ENCODE peak calls at places on chromosome 21, in four cellular contexts. One of them, this sample, is unnamed.

GRCh38 chr21:42775891-42776290 is 103.4 kb downstream of the WDR4 start:
- DNase-seq in cardiac fibroblast: no peak
- DNase-seq in tibial artery: no peak
- DNase-seq in stimulated activated CD4-positive, alpha-beta T cell treated with anti-CD3 and anti-CD28 coated beads, Interleukin-2, amount 100 ng/mL, for 48 hours: no peak
- DNase-seq in this sample: no peak

GRCh38 chr21:44518684-44519083 is 21.3 kb downstream of the KRTAP10-1 start:
- DNase-seq in cardiac fibroblast: no peak
- DNase-seq in tibial artery: no peak
- DNase-seq in stimulated activated CD4-positive, alpha-beta T cell treated with anti-CD3 and anti-CD28 coated beads, Interleukin-2, amount 100 ng/mL, for 48 hours: no peak
- DNase-seq in this sample: no peak

GRCh38 chr21:29130234-29130993 is at the start of gene MAP3K7CL:
- DNase-seq in tibial artery: peak
- DNase-seq in cardiac fibroblast: peak
- DNase-seq in stimulated activated CD4-positive, alpha-beta T cell treated with anti-CD3 and anti-CD28 coated beads, Interleukin-2, amount 100 ng/mL, for 48 hours: no peak
- DNase-seq in this sample: no peak

GRCh38 chr21:38979271-38980196 is 173.8 kb downstream of the ETS2 start:
- DNase-seq in tibial artery: no peak
- DNase-seq in cardiac fibroblast: peak
- DNase-seq in stimulated activated CD4-positive, alpha-beta T cell treated with anti-CD3 and anti-CD28 coated beads, Interleukin-2, amount 100 ng/mL, for 48 hours: no peak
- DNase-seq in this sample: no peak

GRCh38 chr21:45768741-45769049 is 125.2 kb downstream of the PCBP3 start:
- DNase-seq in tibial artery: no peak
- DNase-seq in cardiac fibroblast: no peak
- DNase-seq in stimulated activated CD4-positive, alpha-beta T cell treated with anti-CD3 and anti-CD28 coated beads, Interleukin-2, amount 100 ng/mL, for 48 hours: no peak
- DNase-seq in this sample: no peak

GRCh38 chr21:35622612-35623011 is 437.7 kb downstream of the SETD4 start:
- DNase-seq in tibial artery: no peak
- DNase-seq in cardiac fibroblast: no peak
- DNase-seq in stimulated activated CD4-positive, alpha-beta T cell treated with anti-CD3 and anti-CD28 coated beads, Interleukin-2, amount 100 ng/mL, for 48 hours: no peak
- DNase-seq in this sample: no peak

GRCh38 chr21:41614456-41615010 is 106.6 kb upstream of the TMPRSS2 start:
- DNase-seq in tibial artery: no peak
- DNase-seq in cardiac fibroblast: no peak
- DNase-seq in stimulated activated CD4-positive, alpha-beta T cell treated with anti-CD3 and anti-CD28 coated beads, Interleukin-2, amount 100 ng/mL, for 48 hours: no peak
- DNase-seq in this sample: no peak

GRCh38 chr21:44653656-44654575 is 543 bp downstream of the KRTAP12-4 start:
- DNase-seq in cardiac fibroblast: no peak
- DNase-seq in tibial artery: no peak
- DNase-seq in stimulated activated CD4-positive, alpha-beta T cell treated with anti-CD3 and anti-CD28 coated beads, Interleukin-2, amount 100 ng/mL, for 48 hours: no peak
- DNase-seq in this sample: peak

GRCh38 chr21:15199414-15199813 is 134.6 kb upstream of the NRIP1 start:
- DNase-seq in stimulated activated CD4-positive, alpha-beta T cell treated with anti-CD3 and anti-CD28 coated beads, Interleukin-2, amount 100 ng/mL, for 48 hours: no peak
- DNase-seq in cardiac fibroblast: no peak
- DNase-seq in tibial artery: no peak
- DNase-seq in this sample: no peak

GRCh38 chr21:17782051-17782450 is 37.1 kb downstream of the C21orf91 start:
- DNase-seq in stimulated activated CD4-positive, alpha-beta T cell treated with anti-CD3 and anti-CD28 coated beads, Interleukin-2, amount 100 ng/mL, for 48 hours: no peak
- DNase-seq in cardiac fibroblast: no peak
- DNase-seq in tibial artery: no peak
- DNase-seq in this sample: no peak

GRCh38 chr21:28427356-28428022 is 565.2 kb downstream of the LTN1 start:
- DNase-seq in tibial artery: no peak
- DNase-seq in stimulated activated CD4-positive, alpha-beta T cell treated with anti-CD3 and anti-CD28 coated beads, Interleukin-2, amount 100 ng/mL, for 48 hours: no peak
- DNase-seq in cardiac fibroblast: peak
- DNase-seq in this sample: no peak

GRCh38 chr21:31103571-31104265 is 65.4 kb upstream of the KRTAP19-8 start:
- DNase-seq in stimulated activated CD4-positive, alpha-beta T cell treated with anti-CD3 and anti-CD28 coated beads, Interleukin-2, amount 100 ng/mL, for 48 hours: no peak
- DNase-seq in cardiac fibroblast: no peak
- DNase-seq in tibial artery: no peak
- DNase-seq in this sample: no peak

GRCh38 chr21:42563261-42564045 is 49.8 kb downstream of the SLC37A1 start:
- DNase-seq in cardiac fibroblast: no peak
- DNase-seq in stimulated activated CD4-positive, alpha-beta T cell treated with anti-CD3 and anti-CD28 coated beads, Interleukin-2, amount 100 ng/mL, for 48 hours: no peak
- DNase-seq in tibial artery: peak
- DNase-seq in this sample: no peak

GRCh38 chr21:45598109-45598508 is 45.4 kb upstream of the PCBP3 start:
- DNase-seq in stimulated activated CD4-positive, alpha-beta T cell treated with anti-CD3 and anti-CD28 coated beads, Interleukin-2, amount 100 ng/mL, for 48 hours: no peak
- DNase-seq in cardiac fibroblast: no peak
- DNase-seq in tibial artery: no peak
- DNase-seq in this sample: no peak

GRCh38 chr21:42317826-42318746 is 2.9 kb upstream of the TFF3 start:
- DNase-seq in cardiac fibroblast: no peak
- DNase-seq in tibial artery: no peak
- DNase-seq in stimulated activated CD4-positive, alpha-beta T cell treated with anti-CD3 and anti-CD28 coated beads, Interleukin-2, amount 100 ng/mL, for 48 hours: no peak
- DNase-seq in this sample: no peak

GRCh38 chr21:14744368-14744767 is 198.3 kb upstream of the SAMSN1 start:
- DNase-seq in tibial artery: no peak
- DNase-seq in stimulated activated CD4-positive, alpha-beta T cell treated with anti-CD3 and anti-CD28 coated beads, Interleukin-2, amount 100 ng/mL, for 48 hours: no peak
- DNase-seq in cardiac fibroblast: no peak
- DNase-seq in this sample: no peak

GRCh38 chr21:38506606-38507331 is 8.5 kb upstream of the ERG start:
- DNase-seq in stimulated activated CD4-positive, alpha-beta T cell treated with anti-CD3 and anti-CD28 coated beads, Interleukin-2, amount 100 ng/mL, for 48 hours: no peak
- DNase-seq in tibial artery: no peak
- DNase-seq in cardiac fibroblast: no peak
- DNase-seq in this sample: no peak

GRCh38 chr21:33948096-33948950 is 32.7 kb upstream of the ATP5PO start:
- DNase-seq in cardiac fibroblast: peak
- DNase-seq in tibial artery: peak
- DNase-seq in stimulated activated CD4-positive, alpha-beta T cell treated with anti-CD3 and anti-CD28 coated beads, Interleukin-2, amount 100 ng/mL, for 48 hours: peak
- DNase-seq in this sample: peak

GRCh38 chr21:17371470-17371869 is 141.4 kb upstream of the CXADR start:
- DNase-seq in cardiac fibroblast: peak
- DNase-seq in stimulated activated CD4-positive, alpha-beta T cell treated with anti-CD3 and anti-CD28 coated beads, Interleukin-2, amount 100 ng/mL, for 48 hours: no peak
- DNase-seq in tibial artery: no peak
- DNase-seq in this sample: no peak

GRCh38 chr21:46078322-46078981 is 19.5 kb upstream of the COL6A2 start:
- DNase-seq in cardiac fibroblast: no peak
- DNase-seq in stimulated activated CD4-positive, alpha-beta T cell treated with anti-CD3 and anti-CD28 coated beads, Interleukin-2, amount 100 ng/mL, for 48 hours: no peak
- DNase-seq in tibial artery: no peak
- DNase-seq in this sample: no peak

GRCh38 chr21:42599962-42600361 is 53.5 kb upstream of the PDE9A start:
- DNase-seq in tibial artery: no peak
- DNase-seq in stimulated activated CD4-positive, alpha-beta T cell treated with anti-CD3 and anti-CD28 coated beads, Interleukin-2, amount 100 ng/mL, for 48 hours: no peak
- DNase-seq in cardiac fibroblast: no peak
- DNase-seq in this sample: no peak

GRCh38 chr21:41774467-41775151 is 7.8 kb upstream of the RIPK4 start:
- DNase-seq in tibial artery: no peak
- DNase-seq in cardiac fibroblast: no peak
- DNase-seq in stimulated activated CD4-positive, alpha-beta T cell treated with anti-CD3 and anti-CD28 coated beads, Interleukin-2, amount 100 ng/mL, for 48 hours: no peak
- DNase-seq in this sample: no peak

GRCh38 chr21:16457498-16457897 is 727.7 kb downstream of the USP25 start:
- DNase-seq in tibial artery: no peak
- DNase-seq in cardiac fibroblast: no peak
- DNase-seq in stimulated activated CD4-positive, alpha-beta T cell treated with anti-CD3 and anti-CD28 coated beads, Interleukin-2, amount 100 ng/mL, for 48 hours: no peak
- DNase-seq in this sample: no peak

GRCh38 chr21:42513151-42513984 is at the start of gene SLC37A1:
- DNase-seq in cardiac fibroblast: no peak
- DNase-seq in stimulated activated CD4-positive, alpha-beta T cell treated with anti-CD3 and anti-CD28 coated beads, Interleukin-2, amount 100 ng/mL, for 48 hours: no peak
- DNase-seq in tibial artery: no peak
- DNase-seq in this sample: no peak

GRCh38 chr21:41706678-41707077 is 60.2 kb downstream of the RIPK4 start:
- DNase-seq in tibial artery: no peak
- DNase-seq in stimulated activated CD4-positive, alpha-beta T cell treated with anti-CD3 and anti-CD28 coated beads, Interleukin-2, amount 100 ng/mL, for 48 hours: no peak
- DNase-seq in cardiac fibroblast: peak
- DNase-seq in this sample: no peak

GRCh38 chr21:36188081-36188681 is 31.6 kb downstream of the DOP1B start:
- DNase-seq in stimulated activated CD4-positive, alpha-beta T cell treated with anti-CD3 and anti-CD28 coated beads, Interleukin-2, amount 100 ng/mL, for 48 hours: no peak
- DNase-seq in tibial artery: no peak
- DNase-seq in cardiac fibroblast: no peak
- DNase-seq in this sample: no peak

GRCh38 chr21:42073140-42074099 is 2.3 kb downstream of the UMODL1 start:
- DNase-seq in stimulated activated CD4-positive, alpha-beta T cell treated with anti-CD3 and anti-CD28 coated beads, Interleukin-2, amount 100 ng/mL, for 48 hours: no peak
- DNase-seq in tibial artery: no peak
- DNase-seq in cardiac fibroblast: no peak
- DNase-seq in this sample: no peak

GRCh38 chr21:45615145-45615711 is 28.3 kb upstream of the PCBP3 start:
- DNase-seq in cardiac fibroblast: peak
- DNase-seq in tibial artery: no peak
- DNase-seq in stimulated activated CD4-positive, alpha-beta T cell treated with anti-CD3 and anti-CD28 coated beads, Interleukin-2, amount 100 ng/mL, for 48 hours: peak
- DNase-seq in this sample: peak

This sample was measured in T-helper 1 cell.